ENCODE peak calls at places on chromosome 3, in eight cellular contexts. R, F, I, X, G, A, E and D are unnamed samples.

GRCh38 chr3:197428117-197428761 is 127.5 kb downstream of the BDH1 start:
- DNase-seq in R (peak), F (peak), I (no peak), X (peak), G (no peak), A (peak), E (peak), D (peak)

GRCh38 chr3:158788446-158788845 is 13.4 kb upstream of the MFSD1 start:
- DNase-seq in R (no peak), F (peak), I (no peak), X (no peak), G (no peak), A (no peak), E (peak), D (no peak)

GRCh38 chr3:118228151-118228550 is 806.5 kb downstream of the IGSF11 start:
- DNase-seq in R (no peak), F (no peak), I (no peak), X (no peak), G (no peak), A (no peak), E (no peak), D (no peak)

GRCh38 chr3:57832925-57833324 is 76.8 kb downstream of the SLMAP start:
- DNase-seq in R (no peak), F (no peak), I (no peak), X (no peak), G (no peak), A (no peak), E (no peak), D (no peak)

GRCh38 chr3:38006445-38006995 is 15.9 kb downstream of the VILL start:
- DNase-seq in R (no peak), F (no peak), I (no peak), X (no peak), G (no peak), A (no peak), E (no peak), D (no peak)

GRCh38 chr3:30605706-30606300 is 598 bp upstream of the TGFBR2 start:
- DNase-seq in R (no peak), F (no peak), I (no peak), X (no peak), G (no peak), A (no peak), E (no peak), D (no peak)

GRCh38 chr3:195908439-195909293 is at the start of gene TNK2:
- DNase-seq in R (no peak), F (no peak), I (no peak), X (peak), G (no peak), A (peak), E (no peak), D (no peak)

GRCh38 chr3:157475921-157476395 is 27.3 kb downstream of the VEPH1 start:
- DNase-seq in R (no peak), F (peak), I (no peak), X (no peak), G (no peak), A (no peak), E (peak), D (peak)

GRCh38 chr3:168952551-168952950 is 711.0 kb downstream of the MECOM start:
- DNase-seq in R (no peak), F (peak), I (no peak), X (no peak), G (no peak), A (no peak), E (peak), D (peak)

GRCh38 chr3:45962033-45962432 is 18.8 kb downstream of the CXCR6 start:
- DNase-seq in R (no peak), F (no peak), I (no peak), X (no peak), G (no peak), A (no peak), E (no peak), D (no peak)

GRCh38 chr3:186806173-186807055 is at the start of gene RFC4:
- DNase-seq in R (peak), F (peak), I (no peak), X (peak), G (peak), A (peak), E (peak), D (peak)

GRCh38 chr3:179452166-179452544 is 885 bp upstream of the GNB4 start:
- DNase-seq in R (peak), F (peak), I (no peak), X (no peak), G (no peak), A (no peak), E (peak), D (peak)

GRCh38 chr3:187788984-187789857 is 44.0 kb upstream of the BCL6 start:
- DNase-seq in R (no peak), F (no peak), I (no peak), X (no peak), G (no peak), A (no peak), E (no peak), D (no peak)

GRCh38 chr3:182909318-182910040 is 70.9 kb downstream of the DCUN1D1 start:
- DNase-seq in R (no peak), F (peak), I (no peak), X (peak), G (no peak), A (no peak), E (peak), D (peak)

GRCh38 chr3:39126532-39127071 is 19.1 kb downstream of the TTC21A start:
- DNase-seq in R (peak), F (peak), I (no peak), X (no peak), G (peak), A (peak), E (peak), D (peak)

GRCh38 chr3:75395601-75396315 is 268.4 kb upstream of the FRG2C start:
- DNase-seq in R (no peak), F (no peak), I (no peak), X (no peak), G (no peak), A (no peak), E (no peak), D (no peak)

GRCh38 chr3:75396316-75396802 is 267.8 kb upstream of the FRG2C start:
- DNase-seq in R (no peak), F (no peak), I (no peak), X (no peak), G (no peak), A (peak), E (no peak), D (no peak)
- H3K4me3 ChIP-seq in R (no peak), F (no peak), I (no peak), X (no peak), G (no peak), A (peak), E (no peak), D (no peak)

GRCh38 chr3:74531491-74531890 is 83.0 kb downstream of the CNTN3 start:
- DNase-seq in R (no peak), F (peak), I (no peak), X (no peak), G (no peak), A (no peak), E (no peak), D (no peak)
- H3K4me3 ChIP-seq in R (no peak), F (no peak), I (no peak), X (no peak), G (no peak), A (no peak), E (no peak), D (no peak)

GRCh38 chr3:29319798-29320197 is 38.9 kb downstream of the RBMS3 start:
- DNase-seq in R (no peak), F (no peak), I (no peak), X (no peak), G (no peak), A (no peak), E (no peak), D (no peak)

GRCh38 chr3:29319262-29319661 is 38.4 kb downstream of the RBMS3 start:
- DNase-seq in R (no peak), F (no peak), I (no peak), X (no peak), G (no peak), A (no peak), E (no peak), D (no peak)

GRCh38 chr3:29322586-29322985 is 41.7 kb downstream of the RBMS3 start:
- DNase-seq in R (no peak), F (no peak), I (no peak), X (no peak), G (no peak), A (no peak), E (no peak), D (no peak)

GRCh38 chr3:29329986-29330514 is 49.2 kb downstream of the RBMS3 start:
- DNase-seq in R (no peak), F (no peak), I (no peak), X (no peak), G (no peak), A (no peak), E (no peak), D (no peak)

GRCh38 chr3:29324180-29324651 is 43.3 kb downstream of the RBMS3 start:
- DNase-seq in R (peak), F (peak), I (no peak), X (peak), G (no peak), A (peak), E (peak), D (peak)
- H3K4me3 ChIP-seq in R (no peak), F (no peak), I (no peak), X (peak), G (no peak), A (no peak), E (peak), D (no peak)

DNA sequence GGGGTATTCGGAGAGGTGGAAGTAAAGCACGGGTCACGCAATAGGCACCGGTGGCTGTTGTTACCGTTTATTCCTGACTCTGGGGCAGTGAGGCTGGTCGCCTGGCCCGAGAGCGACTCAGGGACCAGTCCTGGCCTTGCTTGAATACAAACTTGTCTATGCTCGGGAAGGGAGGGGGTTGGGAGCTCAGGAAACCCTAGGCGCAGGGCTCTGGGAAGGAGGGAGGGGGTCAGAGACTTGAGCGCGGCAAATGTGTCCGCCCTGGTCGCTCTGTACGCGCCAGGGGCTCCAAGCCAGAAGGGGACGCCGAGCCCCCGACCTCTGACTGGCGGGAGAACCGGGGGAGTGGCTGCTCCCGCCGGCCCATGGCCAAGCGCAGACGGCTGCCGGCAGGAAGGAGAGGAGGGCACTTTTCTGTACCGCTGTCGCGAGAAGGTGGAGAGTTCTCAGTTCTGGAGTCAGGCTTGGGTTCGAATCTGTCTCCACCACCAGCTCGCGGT is 1.5 kb downstream of the SPSB4 start:
- DNase-seq in R (no peak), F (no peak), I (no peak), X (no peak), G (no peak), A (no peak), E (no peak), D (no peak)
- H3K4me3 ChIP-seq in R (peak), F (no peak), I (peak), X (peak), G (peak), A (no peak), E (no peak), D (peak)

DNA sequence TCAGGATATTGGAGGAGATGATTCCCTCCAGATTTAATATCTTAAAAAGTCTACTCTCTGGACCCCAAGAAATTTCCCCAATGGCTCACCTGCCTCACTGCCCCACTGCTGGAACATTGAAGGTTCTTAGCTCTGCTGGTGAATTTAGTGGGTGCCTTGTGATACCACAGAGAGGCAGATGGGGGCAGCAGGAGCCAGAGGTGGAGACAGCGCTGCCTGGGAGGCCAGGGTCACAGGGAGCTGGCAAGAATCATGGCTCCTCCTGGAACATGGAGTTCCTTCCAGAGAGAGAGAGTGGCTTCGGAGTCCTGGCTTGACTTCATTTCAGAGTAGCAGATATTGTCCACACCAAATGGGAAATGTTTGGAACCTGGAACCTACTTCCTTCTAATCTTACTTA is 263.5 kb upstream of the CFAP20DC start:
- DNase-seq in R (peak), F (peak), I (no peak), X (peak), G (no peak), A (peak), E (no peak), D (peak)
- H3K4me3 ChIP-seq in R (no peak), F (no peak), I (no peak), X (no peak), G (no peak), A (no peak), E (no peak), D (no peak)